ENCODE peak calls at places on chromosomes 7 and 10, in eight cellular contexts. K is gastrocnemius medialis, G is transverse colon, X is erythroblast, D is A549, W is upper lobe of left lung, V is body of pancreas, P is IMR-90. R is an unnamed sample.

GRCh38 chr7:128161466-128162125 is 79.5 kb upstream of the LEP start:
- DNase-seq in K (no peak), D (no peak), P (no peak), X (no peak), V (no peak), W (peak; percentile 1), G (no peak), R (no peak)

GRCh38 chr7:106545275-106545674 is 115.7 kb downstream of the CCDC71L start:
- DNase-seq in X (peak; percentile 32), D (no peak), W (no peak), G (no peak), K (no peak), V (no peak), P (no peak), R (no peak)

GRCh38 chr7:127690337-127690736 is 38.3 kb downstream of the SND1 start:
- DNase-seq in W (no peak), K (no peak), P (no peak), D (no peak), V (no peak), X (no peak), G (no peak), R (no peak)

GRCh38 chr7:38411404-38411803 is 138.0 kb upstream of the TARP start:
- DNase-seq in W (no peak), G (no peak), K (no peak), P (peak; percentile 13), X (peak; percentile 6), D (peak; percentile 48), V (no peak), R (no peak)

GRCh38 chr7:128178611-128179010 is 62.5 kb upstream of the LEP start:
- DNase-seq in G (no peak), K (no peak), X (no peak), D (no peak), P (no peak), W (no peak), V (no peak), R (no peak)

GRCh38 chr7:140863867-140864266 is 60.9 kb downstream of the BRAF start:
- DNase-seq in P (no peak), G (no peak), K (no peak), D (no peak), V (no peak), X (no peak), W (no peak), R (no peak)

GRCh38 chr10:46308113-46308415 is 21.3 kb downstream of the ANTXRL start:
- DNase-seq in G (peak; percentile 1), K (no peak), X (no peak), P (no peak), V (no peak), D (no peak), W (no peak), R (no peak)

GRCh38 chr10:68471063-68471585 is 649 bp downstream of the DNA2 start:
- DNase-seq in V (no peak), D (no peak), W (no peak), P (no peak), X (peak; percentile 70), G (no peak), K (no peak), R (no peak)

GRCh38 chr10:104045151-104046089 is 40.3 kb downstream of the COL17A1 start:
- DNase-seq in K (no peak), V (peak; percentile 40), P (peak; percentile 76), X (peak; percentile 16), D (peak; percentile 78), G (no peak), W (peak; percentile 45), R (no peak)

GRCh38 chr10:23439920-23440875 is 1.3 kb downstream of the OTUD1 start:
- DNase-seq in G (peak; percentile 35), P (peak; percentile 37), K (no peak), X (peak; percentile 82), V (peak; percentile 28), W (peak; percentile 30), D (no peak), R (no peak)

GRCh38 chr10:118595598-118596425 is at the start of gene PRLHR:
- DNase-seq in K (no peak), V (peak; percentile 49), D (no peak), P (peak; percentile 10), G (no peak), X (peak; percentile 20), W (no peak), R (no peak)

GRCh38 chr10:60417898-60418297 is 28.2 kb upstream of the ANK3 start:
- DNase-seq in W (no peak), D (no peak), P (peak; percentile 39), G (no peak), K (no peak), V (no peak), X (no peak), R (no peak)

GRCh38 chr10:65670087-65670486 is 1255.7 kb upstream of the LRRTM3 start:
- DNase-seq in K (no peak), X (no peak), D (no peak), W (no peak), P (peak; percentile 50), V (no peak), G (no peak), R (no peak)

GRCh38 chr10:5293691-5294550 is 70.8 kb upstream of the UCN3 start:
- DNase-seq in V (peak; percentile 63), G (peak; percentile 75), D (peak; percentile 91), K (no peak), P (peak; percentile 33), X (peak; percentile 65), W (peak; percentile 79), R (no peak)

GRCh38 chr7:1741751-1742554 is 71.9 kb downstream of the ELFN1 start:
- DNase-seq in W (no peak), P (no peak), X (no peak), K (no peak), G (peak; percentile 20), D (no peak), V (no peak), R (no peak)

GRCh38 chr10:132785433-132786278 is at the start of gene NKX6-2:
- DNase-seq in G (no peak), P (no peak), D (peak; percentile 42), W (no peak), V (no peak), K (no peak), X (no peak), R (no peak)

GRCh38 chr10:29811751-29812427 is 177.1 kb upstream of the SVIL start:
- DNase-seq in D (peak; percentile 89), W (no peak), P (peak; percentile 98), V (peak; percentile 68), K (peak; percentile 72), X (peak; percentile 36), G (peak; percentile 50), R (peak; percentile 55)

GRCh38 chr10:70292016-70292415 is 8.2 kb upstream of the NPFFR1 start:
- DNase-seq in P (no peak), X (no peak), G (no peak), W (no peak), V (no peak), K (no peak), D (no peak), R (no peak)

DNA sequence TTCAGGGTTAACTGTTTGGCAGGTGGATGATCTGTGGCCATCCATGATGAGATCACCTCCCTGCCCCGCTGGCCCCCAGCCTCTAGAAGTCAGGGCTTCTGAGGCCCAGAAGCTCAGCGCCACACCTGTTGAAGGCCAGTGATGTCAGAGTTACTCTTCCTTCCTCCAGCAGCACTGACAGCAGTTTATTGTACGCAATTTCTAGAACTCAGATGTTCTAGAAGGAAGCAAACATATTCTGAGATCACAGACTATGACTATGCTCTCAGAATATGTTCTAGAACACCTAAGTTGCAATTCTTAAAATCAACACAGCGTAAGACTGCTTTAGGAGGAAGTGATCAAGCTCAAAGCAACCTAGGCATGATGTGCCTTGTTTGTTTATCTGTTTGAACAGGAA is 196.3 kb upstream of the KLF14 start:
- DNase-seq in D (peak; percentile 77), W (no peak), K (no peak), X (no peak), V (peak; percentile 33), G (peak; percentile 60), P (peak; percentile 44), R (no peak)
- TF ChIP-seq POLR2A in D (no peak), W (no peak), K (no peak), X (no peak), V (no peak), G (peak; percentile 27), P (no peak), R (no peak)

GRCh38 chr10:110568055-110568735 is 700 bp downstream of the SMC3 start:
- DNase-seq in G (peak; percentile 39), X (peak; percentile 86), K (peak; percentile 5), V (peak; percentile 43), D (peak; percentile 38), W (peak; percentile 41), P (no peak), R (no peak)
- TF ChIP-seq POLR2A in G (no peak), X (no peak), K (no peak), V (no peak), D (no peak), W (no peak), P (no peak), R (no peak)

GRCh38 chr10:99929360-99929759 is 80.4 kb downstream of the DNMBP start:
- DNase-seq in K (no peak), W (peak; percentile 65), P (no peak), G (no peak), X (no peak), D (no peak), V (no peak), R (no peak)

GRCh38 chr10:99926925-99927718 is 82.6 kb downstream of the DNMBP start:
- DNase-seq in D (peak; percentile 34), X (no peak), W (peak; percentile 27), K (peak; percentile 11), V (peak; percentile 73), G (peak; percentile 76), P (peak; percentile 66), R (no peak)

GRCh38 chr10:99927719-99928280 is 81.9 kb downstream of the DNMBP start:
- DNase-seq in P (no peak), G (no peak), W (no peak), X (no peak), V (no peak), K (no peak), D (peak; percentile 36), R (no peak)

GRCh38 chr10:99930731-99931550 is 78.8 kb downstream of the DNMBP start:
- DNase-seq in X (no peak), W (peak; percentile 88), V (peak; percentile 96), K (no peak), G (peak; percentile 89), D (peak; percentile 71), P (peak; percentile 44), R (peak; percentile 53)
- TF ChIP-seq POLR2A in X (no peak), W (peak; percentile 68), V (peak; percentile 99), K (no peak), G (peak; percentile 98), D (no peak), P (no peak), R (no peak)

GRCh38 chr7:24572014-24572413 is 1.2 kb upstream of the PALS2 start:
- DNase-seq in W (no peak), P (no peak), V (no peak), X (no peak), G (no peak), D (no peak), K (no peak), R (no peak)

GRCh38 chr7:24574365-24574764 is 1.1 kb downstream of the PALS2 start:
- DNase-seq in G (no peak), P (peak; percentile 18), K (no peak), W (no peak), D (peak; percentile 6), X (peak; percentile 25), V (no peak), R (no peak)

GRCh38 chr7:24572421-24573007 is 738 bp upstream of the PALS2 start:
- DNase-seq in V (peak; percentile 66), X (no peak), W (peak; percentile 21), K (peak; percentile 35), P (peak; percentile 32), G (peak; percentile 30), D (peak; percentile 12), R (peak; percentile 35)

GRCh38 chr7:24573008-24573553 is at the start of gene PALS2:
- DNase-seq in V (peak; percentile 79), K (peak; percentile 63), G (peak; percentile 81), D (peak; percentile 77), X (peak; percentile 81), W (peak; percentile 64), P (peak; percentile 58), R (peak; percentile 34)

GRCh38 chr7:24573554-24574338 is 494 bp downstream of the PALS2 start:
- DNase-seq in D (peak; percentile 44), V (peak; percentile 55), P (peak; percentile 50), K (peak; percentile 20), G (peak; percentile 33), W (peak; percentile 26), X (peak; percentile 49), R (peak; percentile 51)
- TF ChIP-seq POLR2A in D (no peak), V (peak; percentile 41), P (no peak), K (no peak), G (no peak), W (no peak), X (no peak), R (no peak)